ENCODE peak calls at places on chromosomes 3 and 15, in eight cellular contexts. K is gastrocnemius medialis, G is suprapubic skin, E is thyroid gland, R is body of pancreas, V is IMR-90, J is HCT116, A is ovary. C is an unnamed sample.

GRCh38 chr3:10709110-10709781 is 106.8 kb upstream of the SLC6A11 start:
- DNase-seq in V (no peak), A (no peak), K (no peak), R (no peak), E (no peak), G (no peak), J (no peak), C (peak)

GRCh38 chr3:50028336-50028735 is 60.4 kb upstream of the RBM5 start:
- DNase-seq in E (no peak), V (peak), R (no peak), K (no peak), J (no peak), G (no peak), A (no peak), C (no peak)

GRCh38 chr15:98751767-98752166 is 103.4 kb downstream of the IGF1R start:
- DNase-seq in J (no peak), A (no peak), R (no peak), V (no peak), G (no peak), E (no peak), K (no peak), C (no peak)

GRCh38 chr3:189276481-189277190 is 104.9 kb downstream of the TPRG1 start:
- DNase-seq in A (no peak), K (no peak), E (no peak), R (peak), V (peak), G (no peak), J (no peak), C (no peak)

GRCh38 chr15:25775317-25775912 is 87.7 kb downstream of the ATP10A start:
- DNase-seq in K (peak), J (no peak), R (peak), G (no peak), E (peak), A (no peak), V (peak), C (peak)

GRCh38 chr15:52069559-52069958 is 43.0 kb downstream of the BCL2L10 start:
- DNase-seq in J (no peak), V (no peak), G (no peak), E (no peak), A (no peak), R (peak), K (no peak), C (no peak)

GRCh38 chr3:125140011-125140813 is 72.3 kb downstream of the SLC12A8 start:
- DNase-seq in A (no peak), E (no peak), V (peak), K (no peak), R (no peak), J (no peak), G (no peak), C (no peak)

GRCh38 chr3:16338124-16338523 is 73.1 kb downstream of the OXNAD1 start:
- DNase-seq in R (peak), G (no peak), V (no peak), J (no peak), E (no peak), A (no peak), K (no peak), C (no peak)

GRCh38 chr3:70614111-70614510 is 301.7 kb upstream of the MDFIC2 start:
- DNase-seq in K (no peak), A (no peak), G (no peak), R (no peak), J (no peak), E (no peak), V (no peak), C (no peak)

GRCh38 chr15:81281925-81282895 is 41.7 kb downstream of the STARD5 start:
- DNase-seq in A (no peak), E (no peak), R (no peak), V (no peak), K (no peak), J (no peak), G (no peak), C (peak)

GRCh38 chr15:90004671-90005070 is 3.5 kb downstream of the ZNF710 start:
- DNase-seq in K (peak), R (peak), J (no peak), A (no peak), E (peak), G (peak), V (peak), C (peak)

GRCh38 chr3:30688776-30689175 is 82.4 kb downstream of the TGFBR2 start:
- DNase-seq in G (no peak), K (no peak), A (no peak), R (no peak), E (no peak), J (no peak), V (peak), C (no peak)

GRCh38 chr3:141241248-141242034 is 9.8 kb downstream of the PXYLP1 start:
- DNase-seq in G (no peak), J (no peak), E (no peak), R (no peak), V (no peak), A (no peak), K (peak), C (no peak)

GRCh38 chr3:123818921-123819429 is 65.2 kb downstream of the MYLK start:
- DNase-seq in A (no peak), E (no peak), G (no peak), K (no peak), V (peak), J (no peak), R (no peak), C (no peak)

GRCh38 chr3:182382112-182382857 is 411.0 kb upstream of the ATP11B start:
- DNase-seq in A (no peak), R (no peak), K (no peak), G (no peak), V (no peak), J (no peak), E (no peak), C (no peak)

GRCh38 chr15:84142888-84143337 is 92.7 kb upstream of the GOLGA6L4 start:
- DNase-seq in R (peak), K (peak), J (peak), A (peak), G (no peak), E (peak), V (peak), C (peak)

GRCh38 chr3:62558549-62559112 is 185.3 kb upstream of the FEZF2 start:
- DNase-seq in R (no peak), E (no peak), A (no peak), G (no peak), K (no peak), V (peak), J (no peak), C (no peak)

GRCh38 chr15:80183886-80184285 is 31.1 kb downstream of the FAH start:
- DNase-seq in E (no peak), A (no peak), J (no peak), K (no peak), V (peak), G (no peak), R (no peak), C (peak)

GRCh38 chr3:59286791-59287531 is 237.1 kb upstream of the CFAP20DC start:
- DNase-seq in R (peak), V (peak), J (no peak), K (no peak), E (peak), A (no peak), G (no peak), C (no peak)

GRCh38 chr15:67064607-67065530 is 533 bp upstream of the SMAD3 start:
- DNase-seq in J (no peak), K (peak), E (peak), G (peak), A (no peak), V (no peak), R (peak), C (no peak)

GRCh38 chr3:49788056-49788455 is 1.7 kb upstream of the IP6K1 start:
- DNase-seq in K (no peak), V (no peak), E (no peak), R (no peak), J (no peak), A (no peak), G (no peak), C (no peak)

GRCh38 chr3:139514741-139515140 is 24.8 kb downstream of the RBP1 start:
- DNase-seq in K (no peak), R (no peak), A (no peak), V (no peak), G (peak), E (no peak), J (no peak), C (peak)

GRCh38 chr3:184789314-184789998 is 22.5 kb upstream of the VPS8 start:
- DNase-seq in K (no peak), E (no peak), V (no peak), A (no peak), R (no peak), G (no peak), J (no peak), C (no peak)

GRCh38 chr3:15645740-15646490 is 44.4 kb downstream of the BTD start:
- DNase-seq in K (peak), E (no peak), G (no peak), A (peak), V (peak), R (no peak), J (peak), C (no peak)

GRCh38 chr3:40623567-40623966 is 98.8 kb downstream of the ZNF621 start:
- DNase-seq in E (no peak), J (no peak), G (no peak), R (peak), V (no peak), A (no peak), K (no peak), C (peak)

GRCh38 chr3:185631508-185632206 is 45.6 kb downstream of the SENP2 start:
- DNase-seq in J (peak), R (no peak), V (no peak), A (no peak), E (peak), G (no peak), K (no peak), C (no peak)

GRCh38 chr15:101081900-101082299 is 162.7 kb downstream of the LRRK1 start:
- DNase-seq in K (no peak), A (no peak), G (no peak), E (no peak), J (no peak), R (no peak), V (no peak), C (no peak)

GRCh38 chr15:88605507-88606436 is 15.4 kb upstream of the AEN start:
- DNase-seq in E (peak), K (no peak), V (peak), J (no peak), R (peak), G (no peak), A (peak), C (no peak)

GRCh38 chr15:99409097-99409473 is 156.7 kb upstream of the MEF2A start:
- DNase-seq in G (no peak), A (peak), E (peak), J (peak), K (peak), V (peak), R (peak), C (peak)

GRCh38 chr15:83206971-83207621 is 527 bp downstream of the HDGFL3 start:
- DNase-seq in G (no peak), V (no peak), K (no peak), J (no peak), R (peak), E (peak), A (peak), C (no peak)

GRCh38 chr15:23759964-23760363 is 72.9 kb upstream of the NDN start:
- DNase-seq in K (no peak), G (no peak), J (no peak), V (no peak), A (no peak), E (no peak), R (no peak), C (no peak)

GRCh38 chr3:143586565-143586964 is 261.7 kb downstream of the SLC9A9 start:
- DNase-seq in A (no peak), R (peak), V (no peak), K (no peak), J (no peak), G (no peak), E (peak), C (no peak)

GRCh38 chr15:73460662-73461061 is 17.7 kb downstream of the REC114 start:
- DNase-seq in R (no peak), G (no peak), V (no peak), E (no peak), J (no peak), A (no peak), K (no peak), C (no peak)
- TF ChIP-seq CTCF in R (no peak), G (no peak), V (no peak), E (no peak), J (no peak), A (no peak), K (no peak), C (no peak)

DNA sequence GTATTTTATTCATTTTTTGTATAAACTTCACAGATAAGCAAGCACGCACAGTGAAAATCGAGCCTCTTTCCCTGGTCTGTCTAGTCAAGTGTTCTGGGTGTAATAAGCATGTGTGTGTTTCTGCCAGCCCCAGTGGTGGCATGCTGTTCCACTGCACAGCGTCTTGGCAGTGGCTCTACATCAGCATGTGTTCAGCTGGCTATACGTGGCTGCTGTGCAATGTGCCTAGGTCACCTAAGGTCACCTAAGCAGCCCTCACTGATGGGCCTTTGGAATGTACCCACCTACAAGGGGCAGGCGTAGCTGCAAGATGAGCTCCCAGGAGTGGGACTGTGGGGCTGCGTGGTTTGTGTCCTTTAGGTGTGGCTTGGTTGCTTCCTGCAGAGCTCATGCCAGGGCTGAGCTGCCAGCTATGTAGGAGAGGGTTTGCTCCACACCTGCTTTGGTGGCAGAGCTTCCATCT is 4.9 kb downstream of the LIMD1 start:
- DNase-seq in G (no peak), J (no peak), V (no peak), A (no peak), E (peak), R (peak), K (peak), C (no peak)
- TF ChIP-seq POLR2A in G (no peak), J (no peak), V (no peak), A (no peak), E (no peak), R (no peak), K (peak), C (no peak)

DNA sequence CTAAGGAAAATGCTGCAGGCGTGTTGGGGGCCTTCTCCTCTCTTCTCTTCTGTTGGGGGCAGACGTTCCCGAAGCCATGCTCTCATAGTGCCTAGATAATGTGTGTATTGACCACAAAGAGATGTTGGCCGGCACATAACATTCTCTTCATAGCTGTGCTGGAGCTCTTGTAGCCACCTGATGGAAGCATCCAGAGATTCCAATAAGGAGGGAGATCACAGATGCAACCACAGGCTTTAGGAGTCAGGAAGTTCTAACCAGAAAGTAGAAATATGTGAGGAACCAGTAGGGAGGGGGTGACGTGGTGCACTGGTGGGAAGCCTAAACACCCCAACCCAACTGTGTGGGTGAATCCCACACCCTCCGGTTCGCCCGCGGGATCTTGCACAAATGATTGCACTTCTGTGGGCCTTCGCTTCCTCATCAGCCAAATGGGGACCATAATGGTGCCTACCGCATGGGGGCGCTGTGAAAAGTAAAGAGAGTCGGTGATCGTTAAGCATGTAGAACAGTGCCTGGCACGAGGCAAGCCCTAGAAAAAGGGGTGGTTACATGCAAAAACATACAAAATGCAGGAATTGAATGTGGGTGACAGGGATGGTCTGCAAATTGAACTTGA is 87.8 kb downstream of the TOP2B start:
- DNase-seq in G (no peak), J (no peak), V (no peak), E (no peak), A (no peak), K (no peak), R (no peak), C (no peak)
- TF ChIP-seq CTCF in G (no peak), J (peak), V (no peak), E (no peak), A (no peak), K (no peak), R (no peak), C (no peak)

GRCh38 chr3:86991482-86991815 is 500 bp upstream of the VGLL3 start:
- DNase-seq in G (no peak), R (no peak), V (no peak), E (no peak), J (no peak), A (no peak), K (no peak), C (no peak)
- TF ChIP-seq POLR2A in G (no peak), R (no peak), V (no peak), E (no peak), J (no peak), A (no peak), K (no peak), C (no peak)

DNA sequence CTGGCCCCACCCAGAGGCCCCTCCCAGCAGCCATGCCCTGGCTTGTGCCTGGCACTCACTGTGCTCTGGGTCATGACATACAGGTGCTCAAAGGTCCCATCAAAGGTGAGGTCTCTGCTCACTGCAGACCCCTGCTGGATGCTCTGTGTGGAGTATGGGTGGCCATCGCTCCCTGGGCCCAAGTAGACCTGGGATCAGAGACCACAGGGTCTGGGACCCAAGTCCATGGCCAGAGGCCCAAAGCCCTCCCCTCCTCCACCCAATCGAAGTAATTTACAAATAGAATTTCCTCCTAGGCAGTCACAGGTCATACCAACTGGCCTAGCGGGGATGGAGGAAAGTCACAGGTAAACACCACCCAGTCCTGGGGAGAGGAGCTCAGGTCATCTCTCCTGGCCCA is 7.6 kb downstream of the PLXNB1 start:
- DNase-seq in G (no peak), A (no peak), R (no peak), K (no peak), V (no peak), E (no peak), J (no peak), C (no peak)
- TF ChIP-seq CTCF in G (no peak), A (no peak), R (no peak), K (no peak), V (no peak), E (no peak), J (peak), C (no peak)